ENCODE peak calls at places on chromosomes 6 and 20, in ten cellular contexts. O is COR-L47, P is ELF-1, U is non-pigmented ciliary epithelial cell, Y is RWPE1, B is right atrium auricular region, G is RCC 7860, J is EH, F is GM19239, X is GM04504. E is an unnamed sample.

GRCh38 chr20:41774291-41774690 is 156.1 kb upstream of the CHD6 start:
- DNase-seq in J (no peak), U (no peak), B (no peak), O (no peak), G (no peak), Y (no peak), P (no peak), F (no peak), X (no peak), E (no peak)

GRCh38 chr6:95967594-95967993 is 48.2 kb upstream of the FUT9 start:
- DNase-seq in O (no peak), B (no peak), U (no peak), Y (no peak), X (no peak), G (no peak), F (no peak), J (no peak), P (no peak), E (no peak)

GRCh38 chr20:24983896-24984295 is 8.7 kb downstream of the APMAP start:
- DNase-seq in Y (no peak), G (no peak), F (no peak), J (no peak), U (no peak), P (no peak), X (no peak), O (no peak), B (peak), E (no peak)

GRCh38 chr20:23540624-23541023 is 27.7 kb downstream of the CST9L start:
- DNase-seq in G (no peak), U (no peak), X (no peak), J (no peak), F (no peak), Y (peak), P (no peak), B (no peak), O (no peak), E (no peak)

GRCh38 chr20:62642666-62643520 is 590 bp downstream of the SLCO4A1 start:
- DNase-seq in X (no peak), J (peak), U (no peak), Y (peak), O (no peak), G (no peak), F (no peak), P (no peak), B (no peak), E (peak)

GRCh38 chr20:40393680-40394079 is 295.4 kb downstream of the MAFB start:
- DNase-seq in X (no peak), J (no peak), O (no peak), Y (no peak), B (no peak), F (no peak), P (no peak), G (no peak), U (no peak), E (no peak)

GRCh38 chr6:157428418-157429202 is 47.6 kb downstream of the ZDHHC14 start:
- DNase-seq in O (no peak), P (peak), J (no peak), B (no peak), X (no peak), Y (peak), G (peak), U (no peak), F (no peak), E (no peak)

GRCh38 chr6:127966616-127967015 is 65.8 kb upstream of the THEMIS start:
- DNase-seq in F (no peak), P (no peak), U (peak), B (no peak), O (no peak), X (no peak), Y (no peak), J (peak), G (no peak), E (no peak)

GRCh38 chr6:120230008-120230407 is 880.4 kb upstream of the MAN1A1 start:
- DNase-seq in J (no peak), P (no peak), U (no peak), X (no peak), Y (no peak), B (no peak), O (no peak), F (no peak), G (no peak), E (no peak)

GRCh38 chr6:166360243-166361079 is 18.1 kb upstream of the SFT2D1 start:
- DNase-seq in B (no peak), F (no peak), J (peak), O (no peak), G (no peak), P (peak), Y (peak), X (no peak), U (no peak), E (no peak)

GRCh38 chr20:24050119-24050518 is 61.5 kb upstream of the GGTLC1 start:
- DNase-seq in X (no peak), B (no peak), Y (no peak), U (no peak), J (no peak), O (peak), P (no peak), G (no peak), F (no peak), E (no peak)

GRCh38 chr20:62702886-62703852 is 5.5 kb upstream of the NTSR1 start:
- DNase-seq in B (no peak), O (peak), P (no peak), X (peak), F (no peak), Y (peak), G (peak), U (peak), J (peak), E (no peak)

GRCh38 chr20:35637266-35637665 is 21.6 kb downstream of the SPAG4 start:
- DNase-seq in G (no peak), J (no peak), O (no peak), Y (no peak), X (no peak), U (no peak), B (no peak), F (no peak), P (no peak), E (no peak)

GRCh38 chr6:169982461-169983386 is 231.3 kb downstream of the ERMARD start:
- DNase-seq in O (no peak), F (no peak), J (no peak), G (no peak), Y (no peak), B (no peak), P (no peak), U (no peak), X (no peak), E (no peak)

GRCh38 chr6:107658920-107659879 is 164.9 kb downstream of the SCML4 start:
- DNase-seq in Y (no peak), P (no peak), U (no peak), X (no peak), B (no peak), J (no peak), O (no peak), F (no peak), G (no peak), E (no peak)

GRCh38 chr6:42781811-42782688 is at the start of gene BICRAL:
- DNase-seq in F (peak), Y (peak), O (peak), G (peak), U (peak), B (peak), J (peak), X (peak), P (peak), E (peak)

GRCh38 chr6:44831002-44831610 is 443.6 kb downstream of the CDC5L start:
- DNase-seq in U (no peak), P (peak), X (peak), F (no peak), J (peak), Y (no peak), B (no peak), G (no peak), O (no peak), E (no peak)

GRCh38 chr6:138586638-138587037 is 87.3 kb upstream of the NHSL1 start:
- DNase-seq in O (no peak), F (no peak), X (no peak), B (no peak), G (no peak), J (no peak), Y (no peak), P (no peak), U (no peak), E (no peak)

GRCh38 chr20:63766695-63767426 is 27.3 kb downstream of the SLC2A4RG start:
- DNase-seq in X (no peak), U (no peak), Y (no peak), P (no peak), J (no peak), G (no peak), O (no peak), F (no peak), B (no peak), E (no peak)